ENCODE peak calls at places on chromosomes 2 and 18, in four cellular contexts. One of them, this sample, is unnamed.

GRCh38 chr2:48145845-48146452 is 239.7 kb upstream of the FBXO11 start:
- DNase-seq in sigmoid colon: no peak
- DNase-seq in retinal pigment epithelial cell: no peak
- DNase-seq in GM23248: no peak
- DNase-seq in this sample: no peak

GRCh38 chr2:199907008-199907714 is 3.9 kb upstream of the C2orf69 start:
- DNase-seq in sigmoid colon: no peak
- DNase-seq in GM23248: no peak
- DNase-seq in retinal pigment epithelial cell: peak; percentile 46
- DNase-seq in this sample: no peak

GRCh38 chr2:58098254-58099096 is 51.9 kb downstream of the VRK2 start:
- DNase-seq in sigmoid colon: no peak
- DNase-seq in retinal pigment epithelial cell: no peak
- DNase-seq in GM23248: peak; percentile 64
- DNase-seq in this sample: no peak

GRCh38 chr2:178404380-178404767 is 46.6 kb downstream of the PRKRA start:
- DNase-seq in GM23248: peak; percentile 86
- DNase-seq in sigmoid colon: no peak
- DNase-seq in retinal pigment epithelial cell: no peak
- DNase-seq in this sample: no peak

GRCh38 chr18:48074929-48075706 is 144.7 kb upstream of the SMAD2 start:
- DNase-seq in GM23248: no peak
- DNase-seq in sigmoid colon: no peak
- DNase-seq in retinal pigment epithelial cell: no peak
- DNase-seq in this sample: no peak

GRCh38 chr18:12307871-12308385 is at the start of gene TUBB6:
- DNase-seq in retinal pigment epithelial cell: no peak
- DNase-seq in GM23248: peak; percentile 95
- DNase-seq in sigmoid colon: peak; percentile 89
- DNase-seq in this sample: peak; percentile 94

GRCh38 chr2:238168196-238168815 is 9.5 kb downstream of the ERFE start:
- DNase-seq in retinal pigment epithelial cell: no peak
- DNase-seq in GM23248: no peak
- DNase-seq in sigmoid colon: no peak
- DNase-seq in this sample: peak; percentile 51

GRCh38 chr18:40962784-40963183 is 992.2 kb upstream of the PIK3C3 start:
- DNase-seq in retinal pigment epithelial cell: no peak
- DNase-seq in sigmoid colon: no peak
- DNase-seq in GM23248: peak; percentile 6
- DNase-seq in this sample: no peak

GRCh38 chr2:38030590-38031326 is 45.2 kb downstream of the CYP1B1 start:
- DNase-seq in retinal pigment epithelial cell: no peak
- DNase-seq in GM23248: no peak
- DNase-seq in sigmoid colon: no peak
- DNase-seq in this sample: no peak

GRCh38 chr2:36222485-36222884 is 133.1 kb upstream of the CRIM1 start:
- DNase-seq in GM23248: no peak
- DNase-seq in sigmoid colon: no peak
- DNase-seq in retinal pigment epithelial cell: no peak
- DNase-seq in this sample: no peak

GRCh38 chr2:138274421-138275291 is 226.9 kb upstream of the SPOPL start:
- DNase-seq in GM23248: peak; percentile 23
- DNase-seq in retinal pigment epithelial cell: no peak
- DNase-seq in sigmoid colon: no peak
- DNase-seq in this sample: no peak

GRCh38 chr2:107133412-107133811 is 247.4 kb upstream of the ST6GAL2 start:
- DNase-seq in GM23248: no peak
- DNase-seq in sigmoid colon: no peak
- DNase-seq in retinal pigment epithelial cell: no peak
- DNase-seq in this sample: no peak

GRCh38 chr2:227324671-227325055 is 388 bp upstream of the MFF start:
- DNase-seq in sigmoid colon: no peak
- DNase-seq in retinal pigment epithelial cell: no peak
- DNase-seq in GM23248: no peak
- DNase-seq in this sample: no peak

GRCh38 chr2:132656213-132656612 is 13.8 kb downstream of the LYPD1 start:
- DNase-seq in GM23248: no peak
- DNase-seq in retinal pigment epithelial cell: no peak
- DNase-seq in sigmoid colon: no peak
- DNase-seq in this sample: no peak

GRCh38 chr2:54936766-54937165 is 113.5 kb downstream of the RTN4 start:
- DNase-seq in GM23248: no peak
- DNase-seq in retinal pigment epithelial cell: peak; percentile 33
- DNase-seq in sigmoid colon: no peak
- DNase-seq in this sample: no peak

GRCh38 chr2:69948963-69949645 is 12.3 kb downstream of the ASPRV1 start:
- DNase-seq in GM23248: no peak
- DNase-seq in retinal pigment epithelial cell: no peak
- DNase-seq in sigmoid colon: no peak
- DNase-seq in this sample: no peak